ENCODE peak calls at places on chromosomes 13 and 19, in seven cellular contexts. D is CD8-positive, alpha-beta memory T cell; W is stomach; I is GM23338; P is hepatocyte; K is left ventricle myocardium inferior; H is lung. E is an unnamed sample. For H3K27me3 and H3K36me3, the result is how much of the 10 kb centered on the place peaks cover.

GRCh38 chr13:105763851-105764250 is 771.6 kb downstream of the EFNB2 start:
- DNase-seq in I (no peak), H (no peak), K (no peak), P (no peak), D (no peak), W (no peak), E (no peak)

GRCh38 chr13:105345116-105345515 is 1190.3 kb downstream of the EFNB2 start:
- DNase-seq in W (no peak), I (no peak), K (no peak), D (no peak), P (no peak), H (no peak), E (no peak)

GRCh38 chr19:3968556-3969434 is 2.1 kb downstream of the DAPK3 start:
- DNase-seq in H (peak), D (no peak), W (peak), K (peak), P (peak), I (peak), E (peak)

GRCh38 chr13:61486496-61486895 is 70.8 kb upstream of the PCDH20 start:
- DNase-seq in K (no peak), D (no peak), H (no peak), W (no peak), P (no peak), I (no peak), E (no peak)

GRCh38 chr13:76816394-76816793 is 69.8 kb downstream of the KCTD12 start:
- DNase-seq in D (no peak), K (no peak), I (no peak), H (no peak), P (no peak), W (no peak), E (no peak)

GRCh38 chr13:30581582-30581981 is 36.1 kb upstream of the USPL1 start:
- DNase-seq in W (no peak), D (no peak), H (no peak), I (peak), K (no peak), P (no peak), E (peak)

GRCh38 chr19:45955905-45956608 is 17.6 kb downstream of the NOVA2 start:
- DNase-seq in P (no peak), D (no peak), K (peak), W (no peak), I (no peak), H (peak), E (no peak)

GRCh38 chr13:70668293-70668692 is 560.0 kb upstream of the KLHL1 start:
- DNase-seq in D (no peak), H (peak), I (peak), P (peak), W (no peak), K (no peak), E (peak)

GRCh38 chr13:82693607-82694006 is 1188.7 kb downstream of the SLITRK1 start:
- DNase-seq in H (no peak), W (no peak), I (peak), K (no peak), P (no peak), D (no peak), E (no peak)

GRCh38 chr13:20828540-20829364 is 55.0 kb upstream of the EEF1AKMT1 start:
- DNase-seq in P (peak), W (no peak), I (peak), H (no peak), K (no peak), D (no peak), E (peak)

GRCh38 chr13:98847780-98848179 is 95.3 kb upstream of the SLC15A1 start:
- DNase-seq in I (peak), W (no peak), P (no peak), H (no peak), K (no peak), D (no peak), E (peak)

GRCh38 chr13:84917252-84917878 is 881.9 kb downstream of the SLITRK6 start:
- DNase-seq in W (no peak), P (peak), K (no peak), D (no peak), I (peak), H (no peak), E (no peak)

GRCh38 chr13:27384285-27384684 is 40.1 kb upstream of the GTF3A start:
- DNase-seq in P (no peak), I (no peak), K (no peak), W (no peak), D (no peak), H (no peak), E (no peak)

GRCh38 chr13:86020350-86021002 is 221.3 kb upstream of the SLITRK6 start:
- DNase-seq in K (no peak), I (no peak), H (no peak), P (peak), D (no peak), W (no peak), E (no peak)

GRCh38 chr19:46077815-46078167 is 37.0 kb upstream of the IGFL4 start:
- DNase-seq in I (no peak), K (no peak), D (no peak), P (no peak), W (no peak), H (no peak), E (no peak)

GRCh38 chr19:57841364-57841763 is 8.3 kb upstream of the ZNF587 start:
- DNase-seq in D (no peak), W (no peak), K (no peak), P (no peak), H (no peak), I (no peak), E (no peak)

GRCh38 chr19:58575183-58576041 is 2.3 kb upstream of the MZF1 start:
- DNase-seq in D (peak), P (peak), K (peak), H (peak), W (peak), I (peak), E (peak)

GRCh38 chr19:49061000-49061399 is 3.5 kb upstream of the CGB7 start:
- DNase-seq in D (no peak), I (no peak), P (no peak), K (no peak), H (no peak), W (no peak), E (no peak)

GRCh38 chr13:20065516-20065915 is 95.3 kb downstream of the GJA3 start:
- DNase-seq in D (no peak), P (no peak), K (no peak), H (no peak), W (no peak), I (no peak), E (no peak)

GRCh38 chr13:71005919-71006318 is 861.1 kb downstream of the DACH1 start:
- DNase-seq in P (no peak), I (no peak), K (no peak), H (no peak), D (no peak), W (no peak), E (no peak)

GRCh38 chr13:105817011-105817410 is 718.5 kb downstream of the EFNB2 start:
- DNase-seq in I (peak), D (no peak), P (peak), W (no peak), H (no peak), K (no peak), E (peak)

GRCh38 chr13:43044720-43045301 is 21.4 kb downstream of the DNAJC15 start:
- DNase-seq in D (no peak), H (no peak), P (no peak), I (no peak), K (no peak), W (no peak), E (no peak)

GRCh38 chr19:29667941-29668340 is 2.7 kb downstream of the PLEKHF1 start:
- DNase-seq in P (no peak), K (no peak), I (no peak), H (no peak), D (peak), W (peak), E (peak)

GRCh38 chr13:90389537-90389936 is 958.0 kb upstream of the MIR17HG start:
- DNase-seq in W (no peak), I (no peak), K (no peak), P (no peak), H (no peak), D (no peak), E (no peak)

GRCh38 chr19:4082172-4082571 is 15.5 kb upstream of the ZBTB7A start:
- DNase-seq in W (no peak), H (no peak), D (no peak), K (no peak), P (no peak), I (no peak), E (no peak)

GRCh38 chr13:57673197-57673596 is 41.7 kb downstream of the PCDH17 start:
- DNase-seq in D (no peak), H (peak), I (peak), W (no peak), K (no peak), P (peak), E (no peak)

GRCh38 chr13:112177459-112177858 is 110.5 kb downstream of the SOX1 start:
- DNase-seq in K (no peak), H (no peak), W (no peak), D (no peak), I (no peak), P (no peak), E (no peak)

GRCh38 chr13:40340368-40341085 is 325.9 kb downstream of the FOXO1 start:
- DNase-seq in P (no peak), D (no peak), I (no peak), W (no peak), H (no peak), K (no peak), E (no peak)

GRCh38 chr13:20492641-20493040 is 33.0 kb downstream of the CRYL1 start:
- DNase-seq in W (no peak), K (no peak), D (no peak), H (no peak), I (peak), P (peak), E (no peak)

GRCh38 chr13:56351041-56351440 is 789.7 kb upstream of the PRR20A start:
- DNase-seq in D (no peak), I (peak), H (no peak), P (no peak), W (no peak), K (no peak), E (no peak)

GRCh38 chr19:3636962-3637361 is 10.4 kb upstream of the CACTIN start:
- DNase-seq in K (no peak), P (no peak), D (no peak), I (no peak), W (no peak), H (no peak), E (no peak)

GRCh38 chr19:18674616-18675015 is 8.9 kb upstream of the CRTC1 start:
- DNase-seq in H (no peak), I (no peak), K (peak), D (no peak), W (no peak), P (no peak), E (no peak)

GRCh38 chr19:40414536-40415535 is 1.7 kb upstream of the PRX start:
- DNase-seq in K (no peak), H (no peak), D (no peak), P (no peak), W (no peak), I (no peak), E (peak)

GRCh38 chr13:108495686-108496363 is 133.6 kb upstream of the MYO16 start:
- DNase-seq in D (no peak), P (peak), K (no peak), H (no peak), I (peak), W (no peak), E (peak)
- H3K27me3 ChIP-seq in D (under half), P (half or more), K (half or more), H (under half), I (half or more), W (under half), E (under half)

GRCh38 chr19:7729831-7730285 is 2.1 kb downstream of the CLEC4G start:
- DNase-seq in W (no peak), P (no peak), D (no peak), K (no peak), H (no peak), I (peak), E (peak)
- H3K4me3 ChIP-seq in W (no peak), P (no peak), D (no peak), K (no peak), H (no peak), I (peak), E (peak)

DNA sequence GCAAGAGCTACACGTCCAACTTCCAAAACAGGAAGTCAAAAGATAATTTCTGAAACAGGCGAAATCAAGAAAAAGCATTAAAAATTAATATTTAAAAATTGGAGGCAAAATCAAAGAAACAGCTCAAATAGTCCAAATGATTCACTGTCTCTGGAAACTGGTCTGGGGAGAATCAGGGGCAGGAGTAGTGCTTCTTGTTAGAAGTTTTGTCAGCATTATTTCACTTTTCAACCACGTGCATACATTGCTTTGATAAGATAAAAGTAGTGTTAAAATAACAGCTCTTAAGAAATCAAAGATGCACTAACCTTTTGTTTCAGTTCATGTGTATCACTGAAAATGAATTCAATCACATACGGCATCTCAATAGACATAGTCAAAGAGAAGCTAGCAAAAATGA is 53.8 kb downstream of the PARP4 start:
- DNase-seq in K (no peak), W (no peak), H (no peak), P (no peak), D (no peak), I (no peak), E (no peak)
- H3K36me3 ChIP-seq in K (half or more), W (half or more), H (under half), P (under half), D (under half), I (under half), E (under half)

GRCh38 chr13:25598421-25598820 is 226.6 kb downstream of the ATP8A2 start:
- DNase-seq in I (no peak), W (no peak), P (no peak), D (no peak), K (no peak), H (no peak), E (no peak)
- H3K27me3 ChIP-seq in I (under half), W (under half), P (under half), D (under half), K (under half), H (under half), E (under half)

DNA sequence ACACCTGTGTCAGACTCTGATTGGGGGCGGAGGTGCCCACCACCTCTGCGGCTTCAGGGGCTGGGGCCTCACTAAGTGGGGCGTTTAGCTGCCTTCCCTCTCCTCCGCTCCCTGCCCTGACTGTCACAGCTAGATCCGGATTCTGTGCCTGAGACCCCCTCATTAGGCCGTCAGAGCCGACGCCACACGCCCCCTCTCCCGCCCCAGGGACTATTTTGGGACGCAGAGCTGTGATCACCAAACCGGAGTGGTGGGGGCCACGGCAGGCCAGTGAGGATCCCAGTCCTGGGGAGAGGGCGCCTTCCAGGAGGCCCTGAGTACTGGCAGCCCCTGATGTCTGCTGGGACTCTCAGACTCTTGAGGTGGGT is 762 bp downstream of the KANK3 start:
- DNase-seq in P (no peak), I (peak), W (no peak), K (no peak), D (no peak), H (no peak), E (peak)
- H3K4me3 ChIP-seq in P (no peak), I (peak), W (peak), K (peak), D (no peak), H (peak), E (peak)

DNA sequence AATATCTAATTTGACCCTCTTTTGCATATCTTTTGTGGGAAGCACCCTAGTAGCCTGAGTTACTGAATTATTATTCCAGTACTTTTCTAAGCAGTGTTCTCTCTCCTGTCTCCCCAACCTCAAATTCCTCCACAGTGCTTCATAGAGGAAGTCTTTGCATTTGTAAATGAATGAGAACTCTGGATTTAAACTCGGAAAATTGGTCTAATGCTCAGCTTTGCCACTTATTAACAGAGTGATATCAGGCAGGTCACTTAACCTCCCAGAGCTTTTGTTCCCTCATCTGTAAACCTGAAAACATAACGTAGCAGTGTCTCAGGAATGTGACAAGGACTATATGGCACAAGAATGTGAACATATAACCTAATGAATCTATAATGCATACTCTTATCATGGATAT is 26.2 kb downstream of the FREM2 start:
- DNase-seq in P (no peak), W (no peak), H (no peak), I (no peak), D (no peak), K (no peak), E (no peak)
- H3K36me3 ChIP-seq in P (under half), W (under half), H (under half), I (under half), D (under half), K (under half), E (under half)

DNA sequence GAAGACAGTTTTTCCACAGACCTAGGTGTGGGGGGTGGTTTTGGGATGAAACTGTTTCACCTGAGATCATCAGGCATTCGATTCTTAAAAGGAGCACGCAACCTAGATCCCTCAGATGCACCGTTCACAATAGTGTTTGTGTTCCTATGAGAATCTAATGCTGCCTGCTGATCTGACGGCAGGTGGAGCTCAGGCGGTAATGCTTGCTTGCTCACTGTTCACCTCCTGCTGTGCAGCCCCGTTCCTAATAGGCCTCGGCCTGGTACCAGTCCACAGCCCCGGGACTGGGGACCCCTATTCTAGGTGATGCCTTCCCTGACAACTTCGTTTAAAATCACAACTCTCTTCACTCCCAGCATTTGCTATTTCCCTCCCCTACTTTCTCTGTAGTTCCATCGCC is 149.6 kb downstream of the IER2 start:
- DNase-seq in H (no peak), K (no peak), W (no peak), D (no peak), P (no peak), I (peak), E (no peak)
- H3K27me3 ChIP-seq in H (under half), K (half or more), W (half or more), D (under half), P (under half), I (under half), E (under half)

E was measured in H7.